ENCODE peak calls at places on chromosomes 4 and X, in five cellular contexts. H, S, E, R and F are unnamed samples.

GRCh38 chr4:161554372-161554990 is 609.3 kb downstream of the FSTL5 start:
- DNase-seq in H (peak; percentile 12), S (peak; percentile 78), E (peak; percentile 43), R (peak; percentile 59), F (no peak)

GRCh38 chrX:118693843-118694242 is 33.6 kb upstream of the IL13RA1 start:
- DNase-seq in H (no peak), S (no peak), E (no peak), R (no peak), F (no peak)

GRCh38 chrX:45755719-45756118 is 555.0 kb upstream of the DIPK2B start:
- DNase-seq in H (no peak), S (no peak), E (no peak), R (no peak), F (no peak)

GRCh38 chrX:40152173-40152705 is 54.5 kb upstream of the BCOR start:
- DNase-seq in H (peak; percentile 67), S (no peak), E (no peak), R (peak; percentile 35), F (peak; percentile 65)

GRCh38 chr4:2290974-2291704 is 29.2 kb upstream of the MXD4 start:
- DNase-seq in H (no peak), S (no peak), E (no peak), R (no peak), F (no peak)

GRCh38 chr4:51909236-51909703 is 66.3 kb downstream of the DCUN1D4 start:
- DNase-seq in H (no peak), S (no peak), E (no peak), R (no peak), F (no peak)

GRCh38 chrX:115459883-115460564 is 101.0 kb upstream of the PLS3 start:
- DNase-seq in H (peak; percentile 60), S (peak; percentile 59), E (no peak), R (peak; percentile 17), F (no peak)

GRCh38 chr4:157185363-157185762 is 35.2 kb upstream of the GRIA2 start:
- DNase-seq in H (no peak), S (no peak), E (no peak), R (no peak), F (no peak)

GRCh38 chr4:10917475-10918103 is 233.0 kb upstream of the CLNK start:
- DNase-seq in H (no peak), S (peak; percentile 12), E (no peak), R (no peak), F (no peak)

GRCh38 chrX:10350991-10351390 is 194.2 kb downstream of the CLCN4 start:
- DNase-seq in H (peak; percentile 4), S (peak; percentile 71), E (peak; percentile 64), R (peak; percentile 82), F (no peak)

GRCh38 chrX:140274761-140275525 is 229.9 kb downstream of the SOX3 start:
- DNase-seq in H (peak; percentile 77), S (peak; percentile 60), E (peak; percentile 64), R (peak; percentile 63), F (peak; percentile 59)

GRCh38 chr4:5619913-5620625 is 88.3 kb downstream of the EVC2 start:
- DNase-seq in H (no peak), S (no peak), E (no peak), R (no peak), F (no peak)

GRCh38 chr4:152937535-152938236 is 1.6 kb downstream of the FHDC1 start:
- DNase-seq in H (peak; percentile 68), S (peak; percentile 33), E (peak; percentile 58), R (no peak), F (peak; percentile 61)

GRCh38 chr4:85509882-85510631 is 35.1 kb downstream of the ARHGAP24 start:
- DNase-seq in H (no peak), S (no peak), E (no peak), R (no peak), F (no peak)

GRCh38 chr4:67014592-67014991 is 530.7 kb downstream of the CENPC start:
- DNase-seq in H (no peak), S (no peak), E (no peak), R (no peak), F (peak; percentile 54)

GRCh38 chrX:118579417-118579816 is 83.8 kb downstream of the DOCK11 start:
- DNase-seq in H (no peak), S (no peak), E (no peak), R (no peak), F (no peak)

GRCh38 chrX:42269186-42269585 is 345.8 kb upstream of the CASK start:
- DNase-seq in H (peak; percentile 34), S (no peak), E (peak; percentile 72), R (peak; percentile 54), F (no peak)

GRCh38 chrX:68865300-68865699 is 36.5 kb downstream of the EFNB1 start:
- DNase-seq in H (no peak), S (no peak), E (no peak), R (no peak), F (no peak)

GRCh38 chrX:39859991-39860861 is 237.5 kb downstream of the BCOR start:
- DNase-seq in H (peak; percentile 65), S (peak; percentile 51), E (peak; percentile 57), R (peak; percentile 73), F (peak; percentile 70)

GRCh38 chr4:106676173-106676921 is 307.8 kb upstream of the GIMD1 start:
- DNase-seq in H (peak; percentile 75), S (peak; percentile 49), E (peak; percentile 88), R (no peak), F (no peak)

GRCh38 chr4:106687026-106687425 is 318.4 kb upstream of the GIMD1 start:
- DNase-seq in H (no peak), S (peak; percentile 2), E (no peak), R (no peak), F (no peak)

GRCh38 chr4:106679063-106679462 is 310.5 kb upstream of the GIMD1 start:
- DNase-seq in H (no peak), S (no peak), E (no peak), R (no peak), F (no peak)

GRCh38 chr4:106681381-106681921 is 312.9 kb upstream of the GIMD1 start:
- DNase-seq in H (no peak), S (no peak), E (no peak), R (no peak), F (no peak)
- H2AFZ ChIP-seq in H (no peak overlapping the region), S (no peak overlapping the region), E (no peak overlapping the region), R (no peak overlapping the region), F (no peak overlapping the region)

DNA sequence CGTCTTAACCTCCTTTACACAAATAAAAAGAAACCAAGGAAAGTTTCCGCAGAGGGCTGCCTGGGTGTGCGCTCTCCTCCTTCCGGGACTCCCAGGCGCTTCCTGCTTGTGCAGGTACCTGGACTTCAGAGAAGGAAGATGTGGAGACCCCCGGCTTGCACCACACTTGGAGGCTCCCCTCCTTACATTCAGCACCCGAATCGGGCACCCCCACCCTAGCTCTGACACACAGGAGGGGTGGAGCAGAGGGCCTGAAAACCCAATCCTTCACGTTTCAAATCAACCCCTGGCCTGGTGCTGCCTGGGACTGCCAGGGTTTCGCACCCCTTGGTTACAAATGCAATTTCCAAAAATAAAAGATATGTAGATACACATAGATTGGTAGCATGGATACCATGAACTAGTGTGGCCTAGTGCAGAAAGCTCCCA is 3.1 kb downstream of the NKX3-2 start:
- DNase-seq in H (no peak), S (no peak), E (no peak), R (no peak), F (no peak)
- TF ChIP-seq EZH2 in H (no peak), S (no peak), E (no peak), R (no peak), F (no peak)

GRCh38 chr4:81152839-81153713 is 61.9 kb downstream of the PRKG2 start:
- DNase-seq in H (peak; percentile 4), S (no peak), E (peak; percentile 65), R (peak; percentile 69), F (no peak)
- H2AFZ ChIP-seq in H (peak overlapping the region; percentile 89), S (no peak overlapping the region), E (no peak overlapping the region), R (peak overlapping the region; percentile 62), F (peak overlapping the region; percentile 82)

GRCh38 chrX:29241831-29242230 is 654.6 kb downstream of the IL1RAPL1 start:
- DNase-seq in H (no peak), S (peak; percentile 12), E (no peak), R (no peak), F (no peak)
- TF ChIP-seq EZH2 in H (no peak), S (no peak), E (no peak), R (no peak), F (no peak)

GRCh38 chr4:103268746-103269145 is 70.6 kb upstream of the CENPE start:
- DNase-seq in H (no peak), S (no peak), E (peak; percentile 9), R (no peak), F (no peak)
- H2AFZ ChIP-seq in H (no peak overlapping the region), S (no peak overlapping the region), E (no peak overlapping the region), R (no peak overlapping the region), F (no peak overlapping the region)

GRCh38 chr4:121071640-121072037 is 696 bp downstream of the NDNF start:
- DNase-seq in H (no peak), S (no peak), E (no peak), R (no peak), F (peak; percentile 13)
- TF ChIP-seq EZH2 in H (no peak), S (no peak), E (no peak), R (no peak), F (no peak)

DNA sequence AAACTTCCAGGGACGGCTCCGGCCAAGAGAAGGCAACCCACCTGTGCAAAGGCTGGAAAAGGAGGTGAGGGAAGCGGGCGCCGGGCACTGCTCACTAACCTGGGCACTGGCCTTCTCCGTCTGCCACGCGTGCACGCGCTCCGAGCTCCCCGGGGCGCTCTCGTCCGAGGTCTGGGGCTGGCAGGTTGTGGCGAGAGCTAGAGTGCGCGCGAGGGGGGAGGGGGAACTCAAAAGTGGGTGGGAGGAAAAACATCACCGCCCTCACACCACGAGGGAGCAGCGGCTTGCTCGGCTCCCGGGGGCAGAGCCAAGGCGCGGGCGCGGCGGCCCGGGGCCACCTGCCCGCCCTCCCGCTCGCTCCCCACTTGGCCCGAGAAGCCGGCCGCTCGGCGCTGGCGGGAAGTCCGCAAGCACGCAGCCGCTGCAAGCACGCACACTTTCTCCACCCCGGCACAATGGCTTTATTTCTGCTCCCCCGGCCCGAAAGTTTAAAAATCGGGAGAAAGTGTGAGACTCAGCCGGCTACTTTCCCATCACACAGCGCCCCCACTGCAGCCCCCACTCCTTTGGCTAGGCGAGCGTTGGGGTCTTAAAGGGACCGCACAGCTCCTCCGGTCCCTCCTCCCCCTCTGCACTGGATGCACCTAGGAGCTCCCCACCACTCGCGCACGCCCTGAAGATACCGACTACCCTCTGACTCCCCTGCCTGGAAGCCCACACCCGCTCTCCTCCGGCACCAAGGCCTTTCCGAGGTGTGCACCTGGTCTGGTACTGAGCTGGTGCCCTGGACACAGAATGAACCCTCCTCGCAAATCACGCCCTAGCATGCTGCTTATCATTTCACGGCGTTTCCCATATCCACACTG is at the start of gene CHRDL1:
- DNase-seq in H (peak; percentile 19), S (peak; percentile 1), E (no peak), R (no peak), F (peak; percentile 50)
- H2AFZ ChIP-seq in H (no peak within 1 kb of the TSS), S (peak within 1 kb of the TSS; percentile 7), E (peak within 1 kb of the TSS; percentile 45), R (no peak within 1 kb of the TSS), F (peak within 1 kb of the TSS; percentile 97)

DNA sequence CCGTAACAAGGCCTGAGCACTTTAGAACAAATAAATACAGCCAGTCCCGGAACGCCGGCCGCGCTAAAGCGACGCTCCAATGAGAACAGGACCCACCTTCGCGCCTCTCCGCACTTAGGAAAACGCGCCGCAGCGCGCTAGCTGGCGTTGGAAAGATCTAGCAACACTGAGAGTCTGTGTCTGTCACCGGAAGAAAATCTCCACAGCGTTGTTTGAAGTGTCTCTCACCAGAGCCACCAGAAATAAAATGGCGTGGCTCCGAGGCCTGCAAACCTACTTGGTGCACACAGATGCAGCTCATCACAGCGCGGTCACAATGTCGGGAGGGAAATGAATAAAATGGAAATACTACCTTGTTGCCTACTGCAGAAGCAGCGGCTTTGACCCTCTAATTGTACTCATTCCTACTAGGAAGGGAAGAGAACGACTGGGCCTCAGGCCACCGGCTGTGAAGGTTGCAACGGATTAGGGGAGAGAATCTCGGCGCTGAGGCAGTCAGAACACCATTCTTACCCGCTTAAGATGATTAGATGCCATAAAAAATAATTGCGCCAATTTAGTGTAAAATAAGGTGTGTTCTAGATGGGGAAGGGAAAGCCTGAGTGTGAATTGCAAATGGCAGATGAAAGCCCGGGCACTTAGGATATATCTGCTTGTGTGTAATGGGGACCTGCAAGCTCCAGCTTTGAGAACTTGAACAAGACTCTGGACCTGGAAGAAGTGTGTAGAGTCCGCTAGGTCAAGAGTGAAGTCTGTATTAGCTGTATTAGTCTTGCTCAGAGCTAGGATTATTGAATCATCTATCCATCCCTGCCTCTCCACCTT is 4.5 kb downstream of the NEUROG2 start:
- DNase-seq in H (no peak), S (no peak), E (no peak), R (no peak), F (peak; percentile 68)
- TF ChIP-seq EZH2 in H (no peak), S (no peak), E (peak; percentile 3), R (no peak), F (peak; percentile 83)